ENCODE peak calls at places on chromosome 21, in five cellular contexts. J, A, Y, P and R are unnamed samples.

GRCh38 chr21:44547656-44548331 is 3.5 kb downstream of the KRTAP10-2 start:
- DNase-seq in Y (no peak), J (no peak), P (peak), A (no peak), R (no peak)

GRCh38 chr21:29639366-29640232 is 300.2 kb downstream of the GRIK1 start:
- DNase-seq in Y (no peak), P (no peak), A (no peak), J (no peak), R (no peak)

GRCh38 chr21:37862536-37862935 is 53.7 kb downstream of the KCNJ6 start:
- DNase-seq in A (no peak), Y (peak), J (peak), P (peak), R (no peak)

GRCh38 chr21:45162115-45162514 is 87.7 kb downstream of the ADARB1 start:
- DNase-seq in J (no peak), P (no peak), A (no peak), Y (no peak), R (no peak)

GRCh38 chr21:24969068-24969467 is 638.2 kb downstream of the MRPL39 start:
- DNase-seq in P (no peak), A (no peak), Y (no peak), J (no peak), R (no peak)

GRCh38 chr21:45635271-45636151 is 8.0 kb upstream of the PCBP3 start:
- DNase-seq in Y (no peak), J (no peak), P (no peak), A (no peak), R (no peak)

GRCh38 chr21:20272791-20273362 is 725.3 kb upstream of the NCAM2 start:
- DNase-seq in P (peak), J (peak), A (no peak), Y (no peak), R (no peak)

GRCh38 chr21:26098758-26099157 is 71.8 kb downstream of the APP start:
- DNase-seq in J (no peak), A (no peak), P (peak), Y (no peak), R (no peak)

GRCh38 chr21:32813265-32813903 is 41.8 kb upstream of the PAXBP1 start:
- DNase-seq in A (peak), Y (no peak), J (peak), P (peak), R (no peak)

GRCh38 chr21:44773291-44773932 is 28.2 kb downstream of the UBE2G2 start:
- DNase-seq in Y (no peak), P (peak), J (no peak), A (no peak), R (no peak)

GRCh38 chr21:15063821-15064575 is 802 bp downstream of the NRIP1 start:
- DNase-seq in P (peak), Y (peak), J (peak), A (no peak), R (no peak)

GRCh38 chr21:45370575-45370974 is 34.4 kb upstream of the COL18A1 start:
- DNase-seq in J (no peak), P (no peak), Y (no peak), A (no peak), R (no peak)

GRCh38 chr21:36700961-36701911 is 2.3 kb downstream of the SIM2 start:
- DNase-seq in P (peak), A (peak), J (peak), Y (no peak), R (peak)

GRCh38 chr21:16193758-16194606 is 464.2 kb downstream of the USP25 start:
- DNase-seq in P (peak), Y (peak), J (peak), A (peak), R (peak)

GRCh38 chr21:46048926-46049889 is 48.7 kb upstream of the COL6A2 start:
- DNase-seq in P (peak), J (peak), A (no peak), Y (peak), R (peak)

GRCh38 chr21:23963454-23963853 is 1643.8 kb downstream of the MRPL39 start:
- DNase-seq in J (no peak), A (no peak), P (no peak), Y (no peak), R (no peak)

GRCh38 chr21:36654341-36654740 is 44.6 kb upstream of the SIM2 start:
- DNase-seq in A (no peak), P (no peak), J (no peak), Y (no peak), R (no peak)

GRCh38 chr21:42200906-42201614 is 17.9 kb upstream of the ABCG1 start:
- DNase-seq in Y (no peak), A (no peak), J (no peak), P (no peak), R (no peak)

GRCh38 chr21:44869860-44870747 is 3.4 kb downstream of the PTTG1IP start:
- DNase-seq in Y (peak), J (peak), A (no peak), P (peak), R (no peak)

GRCh38 chr21:46226920-46227599 is 1.5 kb downstream of the LSS start:
- DNase-seq in Y (peak), A (no peak), P (peak), J (no peak), R (no peak)

GRCh38 chr21:20701235-20701634 is 297.0 kb upstream of the NCAM2 start:
- DNase-seq in Y (no peak), P (no peak), J (no peak), A (no peak), R (no peak)

GRCh38 chr21:46633561-46633960 is 1.9 kb upstream of the PRMT2 start:
- DNase-seq in J (no peak), Y (no peak), P (no peak), A (no peak), R (no peak)

GRCh38 chr21:37075214-37075770 is 2.2 kb downstream of the TTC3 start:
- DNase-seq in J (no peak), Y (no peak), A (no peak), P (no peak), R (no peak)

GRCh38 chr21:45074818-45075605 is 632 bp downstream of the ADARB1 start:
- DNase-seq in J (peak), Y (peak), P (peak), A (peak), R (peak)

GRCh38 chr21:45977396-45977795 is 4.2 kb upstream of the COL6A1 start:
- DNase-seq in J (peak), A (no peak), Y (peak), P (peak), R (peak)

GRCh38 chr21:28442624-28443023 is 550.1 kb downstream of the LTN1 start:
- DNase-seq in J (no peak), P (no peak), A (no peak), Y (peak), R (no peak)

GRCh38 chr21:45401916-45402900 is 2.8 kb upstream of the COL18A1 start:
- DNase-seq in P (no peak), A (no peak), Y (no peak), J (no peak), R (no peak)

GRCh38 chr21:36104306-36105300 is 30.3 kb upstream of the CBR3 start:
- DNase-seq in J (peak), A (peak), Y (peak), P (peak), R (peak)

GRCh38 chr21:36466061-36466511 is 13.8 kb downstream of the CLDN14 start:
- DNase-seq in A (no peak), J (no peak), Y (no peak), P (no peak), R (no peak)

GRCh38 chr21:45848352-45848751 is 133.2 kb upstream of the COL6A1 start:
- DNase-seq in A (no peak), P (no peak), J (no peak), Y (no peak), R (no peak)

GRCh38 chr21:44703731-44704635 is 7.0 kb downstream of the KRTAP10-12 start:
- DNase-seq in A (no peak), P (no peak), Y (no peak), J (no peak), R (no peak)

GRCh38 chr21:22120616-22121266 is 1122.5 kb downstream of the NCAM2 start:
- DNase-seq in J (peak), Y (no peak), A (no peak), P (peak), R (peak)

GRCh38 chr21:21415741-21416140 is 417.5 kb downstream of the NCAM2 start:
- DNase-seq in J (no peak), A (no peak), Y (no peak), P (no peak), R (no peak)

GRCh38 chr21:46051821-46052675 is 45.9 kb upstream of the COL6A2 start:
- DNase-seq in J (no peak), Y (no peak), A (no peak), P (no peak), R (no peak)

GRCh38 chr21:32653326-32653901 is 41.2 kb upstream of the CFAP298 start:
- DNase-seq in J (peak), P (peak), Y (peak), A (peak), R (no peak)

GRCh38 chr21:32993894-32994293 is 31.8 kb upstream of the OLIG2 start:
- DNase-seq in P (no peak), Y (no peak), J (no peak), A (no peak), R (no peak)

GRCh38 chr21:42245348-42246185 is 26.6 kb downstream of the ABCG1 start:
- DNase-seq in A (no peak), P (peak), Y (no peak), J (peak), R (no peak)

GRCh38 chr21:40863839-40864238 is 16.9 kb upstream of the DSCAM start:
- DNase-seq in P (no peak), Y (no peak), J (no peak), A (no peak), R (no peak)
- H2BK15ac ChIP-seq in P (no peak), Y (no peak), J (no peak), A (no peak), R (no peak)

GRCh38 chr21:39388038-39388810 is 39.3 kb upstream of the HMGN1 start:
- DNase-seq in J (peak), Y (peak), P (peak), A (peak), R (peak)
- H2BK15ac ChIP-seq in J (no peak), Y (no peak), P (no peak), A (no peak), R (no peak)

DNA sequence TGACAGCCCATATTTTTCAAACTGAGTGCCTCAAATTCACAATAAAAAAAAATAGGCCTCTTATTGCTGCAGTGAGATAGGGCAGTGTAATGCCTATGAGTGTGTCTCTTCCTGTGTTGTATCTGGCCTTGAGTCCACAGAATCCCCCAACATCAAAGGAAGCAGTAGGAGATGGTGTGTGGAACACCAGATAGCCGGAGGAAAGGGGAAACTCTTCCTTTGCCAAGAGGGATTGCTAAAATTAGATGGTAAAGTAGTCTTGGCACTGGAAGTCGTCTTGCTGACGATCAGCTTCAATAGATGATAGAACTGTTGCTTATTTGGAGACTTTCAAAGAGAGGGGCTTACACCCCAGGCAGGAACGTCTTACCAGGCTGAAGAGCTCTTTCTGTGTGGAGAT is 51.8 kb downstream of the RUNX1 start:
- DNase-seq in Y (no peak), J (no peak), P (no peak), A (no peak), R (no peak)
- H2BK15ac ChIP-seq in Y (no peak), J (no peak), P (no peak), A (no peak), R (no peak)

DNA sequence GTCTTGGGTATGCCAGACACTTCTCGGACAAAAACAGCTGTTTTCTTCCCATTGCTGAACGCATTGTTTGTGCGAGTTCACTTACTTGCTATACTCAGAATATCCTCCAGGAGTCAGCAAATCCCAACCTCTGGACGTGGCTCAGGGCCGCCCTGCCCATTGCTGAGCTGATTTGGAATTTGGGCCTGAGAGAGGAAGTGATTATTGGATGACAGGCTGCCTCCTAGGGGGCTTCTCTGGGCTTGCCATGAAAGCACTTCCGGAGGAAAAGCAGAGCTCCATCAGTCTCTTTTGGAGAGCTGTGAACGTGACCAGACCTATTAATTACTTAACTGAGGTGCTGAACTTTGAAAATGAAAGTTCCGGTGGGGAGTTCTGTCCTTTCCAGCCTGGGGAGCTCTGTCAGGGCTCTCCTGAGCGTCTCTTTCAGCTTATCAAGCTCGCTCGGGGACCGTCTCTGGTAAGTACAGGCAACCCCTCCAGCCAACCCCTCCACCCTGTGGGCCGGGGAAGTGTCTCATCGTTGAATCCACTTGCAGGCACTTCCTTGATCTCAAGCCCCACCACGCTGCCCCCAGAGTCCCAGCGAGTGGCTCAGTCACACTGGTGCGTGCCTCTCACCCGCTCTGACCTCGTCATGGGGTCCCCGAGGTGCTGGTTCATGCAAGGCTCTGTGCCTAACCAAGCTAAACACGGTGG is 76.9 kb downstream of the CLIC6 start:
- DNase-seq in Y (peak), J (peak), P (peak), A (peak), R (peak)
- H2BK15ac ChIP-seq in Y (peak), J (no peak), P (no peak), A (no peak), R (no peak)